ENCODE peak calls at places on chromosome 19, in seven cellular contexts. Y, A, M, B, J, R and S are unnamed samples.

GRCh38 chr19:33720155-33720493 is 76.5 kb upstream of the KCTD15 start:
- DNase-seq in Y (no peak), A (no peak), M (no peak), B (no peak), J (no peak), R (no peak), S (no peak)

GRCh38 chr19:16628984-16629691 is 1.1 kb upstream of the MED26 start:
- DNase-seq in Y (no peak), A (peak; percentile 33), M (peak; percentile 62), B (no peak), J (peak; percentile 58), R (no peak), S (no peak)

GRCh38 chr19:14677464-14677863 is 2.8 kb upstream of the ADGRE3 start:
- DNase-seq in Y (no peak), A (no peak), M (no peak), B (no peak), J (no peak), R (no peak), S (no peak)

GRCh38 chr19:39582891-39583625 is 19.3 kb upstream of the LGALS13 start:
- DNase-seq in Y (no peak), A (peak; percentile 12), M (no peak), B (no peak), J (no peak), R (no peak), S (no peak)

GRCh38 chr19:15642807-15643206 is 2.1 kb downstream of the CYP4F3 start:
- DNase-seq in Y (no peak), A (no peak), M (no peak), B (no peak), J (no peak), R (no peak), S (no peak)

GRCh38 chr19:7515471-7516226 is at the start of gene ZNF358:
- DNase-seq in Y (no peak), A (no peak), M (peak; percentile 98), B (no peak), J (peak; percentile 82), R (peak; percentile 31), S (peak; percentile 60)

GRCh38 chr19:15251749-15252397 is 19.6 kb upstream of the EPHX3 start:
- DNase-seq in Y (no peak), A (no peak), M (peak; percentile 77), B (peak; percentile 46), J (peak; percentile 33), R (peak; percentile 40), S (no peak)

GRCh38 chr19:10104665-10105221 is 1.4 kb upstream of the PPAN start:
- DNase-seq in Y (no peak), A (peak; percentile 100), M (no peak), B (no peak), J (peak; percentile 79), R (no peak), S (no peak)

GRCh38 chr19:14004619-14005380 is 1.3 kb downstream of the RFX1 start:
- DNase-seq in Y (no peak), A (peak; percentile 34), M (no peak), B (no peak), J (peak; percentile 77), R (peak; percentile 58), S (no peak)

GRCh38 chr19:11096210-11096841 is 7.1 kb downstream of the LDLR start:
- DNase-seq in Y (no peak), A (peak; percentile 48), M (no peak), B (no peak), J (no peak), R (no peak), S (no peak)

GRCh38 chr19:21202865-21203494 is 61.1 kb downstream of the ZNF431 start:
- DNase-seq in Y (peak; percentile 32), A (peak; percentile 3), M (peak; percentile 49), B (peak; percentile 61), J (peak; percentile 68), R (no peak), S (peak; percentile 74)

GRCh38 chr19:47035495-47036232 is 12.8 kb downstream of the TMEM160 start:
- DNase-seq in Y (peak; percentile 67), A (peak; percentile 77), M (peak; percentile 96), B (no peak), J (peak; percentile 93), R (peak; percentile 52), S (peak; percentile 94)

GRCh38 chr19:45716314-45717130 is 14.2 kb downstream of the FBXO46 start:
- DNase-seq in Y (no peak), A (no peak), M (peak; percentile 57), B (no peak), J (no peak), R (no peak), S (peak; percentile 51)

GRCh38 chr19:32339988-32340874 is 5.2 kb upstream of the ZNF507 start:
- DNase-seq in Y (no peak), A (no peak), M (peak; percentile 74), B (no peak), J (peak; percentile 65), R (peak; percentile 46), S (peak; percentile 35)

GRCh38 chr19:982567-983170 is 1.5 kb upstream of the WDR18 start:
- DNase-seq in Y (no peak), A (no peak), M (peak; percentile 98), B (peak; percentile 50), J (peak; percentile 85), R (peak; percentile 49), S (peak; percentile 60)

GRCh38 chr19:48965806-48966540 is 864 bp downstream of the FTL start:
- DNase-seq in Y (peak; percentile 73), A (peak; percentile 72), M (peak; percentile 82), B (no peak), J (peak; percentile 88), R (peak; percentile 58), S (peak; percentile 65)

GRCh38 chr19:48968179-48968661 is 3.1 kb downstream of the FTL start:
- DNase-seq in Y (no peak), A (no peak), M (no peak), B (no peak), J (no peak), R (peak; percentile 39), S (no peak)

GRCh38 chr19:48968813-48969218 is 3.7 kb downstream of the FTL start:
- DNase-seq in Y (no peak), A (no peak), M (no peak), B (no peak), J (peak; percentile 22), R (no peak), S (no peak)

GRCh38 chr19:48966541-48967345 is 1.6 kb downstream of the FTL start:
- DNase-seq in Y (no peak), A (no peak), M (no peak), B (no peak), J (peak; percentile 70), R (no peak), S (no peak)

DNA sequence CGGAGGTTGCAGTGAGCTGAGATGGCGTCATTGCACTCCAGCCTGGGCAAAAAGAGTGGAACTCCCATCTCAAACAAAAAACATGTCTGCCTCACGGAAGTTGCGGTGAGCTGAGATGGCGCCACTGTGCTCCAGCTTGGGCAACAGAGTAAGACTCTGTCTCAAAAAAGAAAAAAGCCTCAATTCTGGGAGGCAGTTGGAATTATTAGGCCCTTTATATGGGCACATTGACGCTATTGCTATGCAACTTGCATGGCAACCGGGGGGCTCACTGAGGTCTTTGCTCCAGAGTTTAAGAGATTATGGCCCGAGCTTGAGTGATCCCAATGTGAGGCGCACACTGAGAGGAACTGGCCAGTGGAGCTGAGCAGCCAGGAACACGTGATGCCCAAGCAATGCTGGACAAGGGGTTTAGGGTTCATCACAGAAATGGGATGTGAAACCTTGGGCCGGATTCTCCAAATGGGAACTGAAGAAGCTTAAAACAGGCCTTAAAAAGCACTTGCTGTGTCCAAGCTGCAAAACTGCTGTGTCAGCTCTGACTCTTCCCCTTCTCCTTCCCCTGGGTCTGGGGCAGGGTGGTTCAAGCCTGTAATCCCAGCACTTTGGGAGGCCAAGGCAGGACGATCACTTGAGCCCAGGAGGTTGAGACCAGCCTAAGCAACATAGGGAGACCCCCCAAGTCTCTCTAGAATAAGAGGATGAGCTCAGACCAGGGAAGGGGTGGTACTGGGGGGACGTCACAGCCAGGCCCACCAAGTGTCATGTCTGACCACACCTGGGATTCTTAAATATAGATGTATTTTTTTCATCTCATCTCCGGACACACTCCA is 2.5 kb downstream of the FTL start:
- DNase-seq in Y (no peak), A (no peak), M (no peak), B (no peak), J (peak; percentile 80), R (peak; percentile 74), S (no peak)
- TF ChIP-seq JUND in Y (peak; percentile 41), A (no peak), M (no peak), B (no peak), J (no peak), R (no peak), S (no peak)

GRCh38 chr19:30052122-30053075 is 110.4 kb downstream of the URI1 start:
- DNase-seq in Y (no peak), A (no peak), M (no peak), B (no peak), J (no peak), R (no peak), S (no peak)

GRCh38 chr19:30056580-30056979 is 114.5 kb downstream of the URI1 start:
- DNase-seq in Y (no peak), A (no peak), M (no peak), B (no peak), J (no peak), R (no peak), S (no peak)

GRCh38 chr19:30053558-30053957 is 111.5 kb downstream of the URI1 start:
- DNase-seq in Y (no peak), A (no peak), M (no peak), B (no peak), J (no peak), R (no peak), S (no peak)

GRCh38 chr19:30049844-30050667 is 108.0 kb downstream of the URI1 start:
- DNase-seq in Y (no peak), A (no peak), M (peak; percentile 55), B (no peak), J (no peak), R (no peak), S (no peak)

DNA sequence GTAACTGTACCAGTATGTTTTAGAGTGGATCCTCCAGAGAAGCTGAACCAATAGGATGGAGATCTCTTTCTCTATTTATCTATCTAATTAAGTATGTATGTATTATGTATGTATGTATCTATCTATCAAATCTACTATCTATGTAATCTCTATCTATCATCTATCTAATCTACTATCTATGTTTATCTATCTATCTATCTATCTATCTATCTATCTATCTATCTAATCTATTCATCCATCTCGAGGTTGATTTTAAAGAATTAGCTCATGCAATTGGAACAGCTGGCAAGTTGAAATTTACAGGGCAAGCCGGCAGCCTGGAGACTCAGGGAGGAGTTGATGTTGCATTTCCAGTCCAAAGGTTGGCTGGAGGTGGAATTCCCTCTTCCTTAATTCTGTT is 112.2 kb downstream of the URI1 start:
- DNase-seq in Y (no peak), A (no peak), M (no peak), B (no peak), J (no peak), R (no peak), S (no peak)
- TF ChIP-seq JUND in Y (no peak), A (no peak), M (no peak), B (no peak), J (no peak), R (no peak), S (no peak)

GRCh38 chr19:53660584-53660983 is 28.8 kb downstream of the DPRX start:
- DNase-seq in Y (no peak), A (no peak), M (no peak), B (no peak), J (no peak), R (no peak), S (no peak)
- TF ChIP-seq JUND in Y (no peak), A (no peak), M (no peak), B (no peak), J (no peak), R (no peak), S (no peak)

DNA sequence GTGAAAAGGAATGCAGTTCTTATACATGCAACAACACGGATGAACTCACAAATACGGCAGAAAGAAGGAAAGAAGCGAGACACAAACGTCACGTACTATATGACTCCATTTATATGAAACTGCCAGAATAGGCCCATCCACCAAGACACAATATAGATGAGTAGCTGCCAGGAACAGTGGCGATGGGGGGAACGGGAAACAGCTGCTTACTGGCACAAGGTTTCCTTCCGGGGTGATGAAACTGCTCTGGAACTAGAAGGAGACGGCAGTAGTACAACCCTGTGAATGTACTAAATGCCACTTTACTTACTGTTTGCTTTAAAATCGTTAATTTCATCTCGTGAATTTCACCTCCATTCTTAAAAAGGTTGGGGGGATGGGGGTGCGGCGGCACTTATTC is 28.9 kb downstream of the MLLT1 start:
- DNase-seq in Y (no peak), A (no peak), M (no peak), B (no peak), J (no peak), R (no peak), S (no peak)
- TF ChIP-seq JUND in Y (no peak), A (no peak), M (no peak), B (no peak), J (no peak), R (no peak), S (no peak)